ENCODE peak calls at places on chromosomes 3 and 15, in eight cellular contexts. K is ovary, M is sigmoid colon, R is endothelial cell of umbilical vein, C is K562, G is A549, Y is heart left ventricle, D is lower leg skin. F is an unnamed sample.

GRCh38 chr15:57079907-57080750 is 161.7 kb downstream of the TCF12 start:
- DNase-seq in K (no peak), M (no peak), R (no peak), C (no peak), G (no peak), Y (no peak), D (no peak), F (peak)

GRCh38 chr15:58985443-58985842 is 2.0 kb upstream of the RNF111 start:
- DNase-seq in K (peak), M (peak), R (no peak), C (no peak), G (peak), Y (no peak), D (peak), F (no peak)

GRCh38 chr3:43434431-43434830 is 148.1 kb downstream of the SNRK start:
- DNase-seq in K (no peak), M (no peak), R (peak), C (no peak), G (no peak), Y (no peak), D (no peak), F (no peak)

GRCh38 chr3:67832807-67833206 is 178.4 kb upstream of the SUCLG2 start:
- DNase-seq in K (no peak), M (no peak), R (no peak), C (no peak), G (peak), Y (no peak), D (no peak), F (no peak)

GRCh38 chr15:69612112-69612511 is 159.5 kb downstream of the RPLP1 start:
- DNase-seq in K (no peak), M (no peak), R (no peak), C (no peak), G (no peak), Y (peak), D (no peak), F (no peak)

GRCh38 chr3:30597131-30597768 is 9.2 kb upstream of the TGFBR2 start:
- DNase-seq in K (no peak), M (no peak), R (no peak), C (no peak), G (peak), Y (no peak), D (peak), F (peak)

GRCh38 chr3:39178553-39178952 is 13.8 kb downstream of the XIRP1 start:
- DNase-seq in K (no peak), M (no peak), R (peak), C (no peak), G (no peak), Y (no peak), D (no peak), F (no peak)

GRCh38 chr3:168914662-168915061 is 748.9 kb downstream of the MECOM start:
- DNase-seq in K (no peak), M (no peak), R (peak), C (no peak), G (no peak), Y (no peak), D (no peak), F (no peak)

GRCh38 chr15:78004222-78004727 is 73.2 kb downstream of the TBC1D2B start:
- DNase-seq in K (no peak), M (peak), R (no peak), C (no peak), G (no peak), Y (no peak), D (no peak), F (no peak)

GRCh38 chr3:150373234-150373633 is 34.9 kb upstream of the TSC22D2 start:
- DNase-seq in K (no peak), M (no peak), R (no peak), C (no peak), G (no peak), Y (no peak), D (no peak), F (no peak)

GRCh38 chr3:183491923-183492848 is 63.3 kb downstream of the KLHL6 start:
- DNase-seq in K (no peak), M (peak), R (no peak), C (no peak), G (no peak), Y (no peak), D (no peak), F (no peak)

GRCh38 chr3:58164199-58164879 is 46.4 kb downstream of the DNASE1L3 start:
- DNase-seq in K (peak), M (peak), R (peak), C (no peak), G (peak), Y (peak), D (no peak), F (no peak)

GRCh38 chr3:116445291-116445841 is at the start of gene LSAMP:
- DNase-seq in K (peak), M (peak), R (no peak), C (no peak), G (no peak), Y (no peak), D (no peak), F (no peak)

GRCh38 chr15:72278737-72279136 is 6.4 kb upstream of the PARP6 start:
- DNase-seq in K (no peak), M (no peak), R (no peak), C (no peak), G (no peak), Y (no peak), D (no peak), F (no peak)

GRCh38 chr15:45169608-45170480 is 17.9 kb downstream of the SHF start:
- DNase-seq in K (no peak), M (no peak), R (no peak), C (no peak), G (no peak), Y (no peak), D (no peak), F (peak)

GRCh38 chr15:100011235-100011634 is 278.0 kb upstream of the LYSMD4 start:
- DNase-seq in K (no peak), M (no peak), R (no peak), C (no peak), G (no peak), Y (no peak), D (no peak), F (no peak)

GRCh38 chr3:15974647-15975046 is 176.9 kb upstream of the ANKRD28 start:
- DNase-seq in K (no peak), M (no peak), R (no peak), C (peak), G (peak), Y (no peak), D (no peak), F (peak)

GRCh38 chr15:51750942-51751686 is at the start of gene TMOD2:
- DNase-seq in K (peak), M (peak), R (no peak), C (peak), G (peak), Y (peak), D (no peak), F (peak)

GRCh38 chr15:74630284-74631086 is 14.8 kb downstream of the CLK3 start:
- DNase-seq in K (no peak), M (no peak), R (no peak), C (no peak), G (no peak), Y (no peak), D (no peak), F (peak)

GRCh38 chr3:55801068-55801467 is 314.0 kb upstream of the WNT5A start:
- DNase-seq in K (no peak), M (no peak), R (no peak), C (no peak), G (no peak), Y (no peak), D (no peak), F (no peak)

GRCh38 chr3:134357914-134358811 is 16.1 kb downstream of the AMOTL2 start:
- DNase-seq in K (no peak), M (peak), R (peak), C (peak), G (peak), Y (no peak), D (no peak), F (peak)

GRCh38 chr15:33716025-33716424 is 252.3 kb upstream of the CHRM5 start:
- DNase-seq in K (no peak), M (no peak), R (no peak), C (no peak), G (no peak), Y (no peak), D (no peak), F (no peak)

GRCh38 chr15:98983333-98983732 is 24.3 kb downstream of the PGPEP1L start:
- DNase-seq in K (peak), M (peak), R (peak), C (peak), G (peak), Y (peak), D (peak), F (peak)

GRCh38 chr3:43378066-43378935 is 92.0 kb downstream of the SNRK start:
- DNase-seq in K (no peak), M (no peak), R (no peak), C (peak), G (peak), Y (no peak), D (no peak), F (peak)

GRCh38 chr3:39181408-39182335 is 10.7 kb downstream of the XIRP1 start:
- DNase-seq in K (no peak), M (no peak), R (no peak), C (no peak), G (no peak), Y (no peak), D (no peak), F (peak)

GRCh38 chr3:8604006-8604405 is 40.6 kb downstream of the SSUH2 start:
- DNase-seq in K (no peak), M (no peak), R (no peak), C (no peak), G (no peak), Y (no peak), D (no peak), F (no peak)

GRCh38 chr15:90872481-90873184 is 4.2 kb downstream of the FURIN start:
- DNase-seq in K (no peak), M (no peak), R (peak), C (peak), G (peak), Y (no peak), D (no peak), F (peak)

GRCh38 chr3:69194431-69195183 is 72.2 kb upstream of the LMOD3 start:
- DNase-seq in K (no peak), M (no peak), R (peak), C (no peak), G (no peak), Y (no peak), D (no peak), F (no peak)

GRCh38 chr3:4738737-4739274 is 240.4 kb upstream of the BHLHE40 start:
- DNase-seq in K (peak), M (no peak), R (no peak), C (peak), G (no peak), Y (no peak), D (no peak), F (peak)

GRCh38 chr3:63228677-63229076 is 49.4 kb upstream of the SYNPR start:
- DNase-seq in K (no peak), M (no peak), R (peak), C (peak), G (peak), Y (no peak), D (no peak), F (peak)

GRCh38 chr3:58535531-58536500 is 1.2 kb downstream of the ACOX2 start:
- DNase-seq in K (no peak), M (no peak), R (peak), C (peak), G (peak), Y (no peak), D (no peak), F (peak)

GRCh38 chr15:40150163-40150925 is 10.5 kb upstream of the BUB1B start:
- DNase-seq in K (peak), M (no peak), R (peak), C (no peak), G (peak), Y (no peak), D (no peak), F (peak)

GRCh38 chr3:114221165-114221880 is 16.1 kb downstream of the ZNF80 start:
- DNase-seq in K (no peak), M (no peak), R (no peak), C (no peak), G (no peak), Y (no peak), D (no peak), F (no peak)

GRCh38 chr3:114441386-114441785 is 147.6 kb downstream of the TIGIT start:
- DNase-seq in K (no peak), M (no peak), R (no peak), C (no peak), G (no peak), Y (no peak), D (no peak), F (no peak)

GRCh38 chr3:182567666-182568065 is 225.6 kb upstream of the ATP11B start:
- DNase-seq in K (no peak), M (no peak), R (no peak), C (no peak), G (no peak), Y (no peak), D (no peak), F (no peak)

GRCh38 chr15:101697488-101697887 is 26.8 kb downstream of the TARS3 start:
- DNase-seq in K (no peak), M (no peak), R (no peak), C (no peak), G (no peak), Y (no peak), D (no peak), F (no peak)

DNA sequence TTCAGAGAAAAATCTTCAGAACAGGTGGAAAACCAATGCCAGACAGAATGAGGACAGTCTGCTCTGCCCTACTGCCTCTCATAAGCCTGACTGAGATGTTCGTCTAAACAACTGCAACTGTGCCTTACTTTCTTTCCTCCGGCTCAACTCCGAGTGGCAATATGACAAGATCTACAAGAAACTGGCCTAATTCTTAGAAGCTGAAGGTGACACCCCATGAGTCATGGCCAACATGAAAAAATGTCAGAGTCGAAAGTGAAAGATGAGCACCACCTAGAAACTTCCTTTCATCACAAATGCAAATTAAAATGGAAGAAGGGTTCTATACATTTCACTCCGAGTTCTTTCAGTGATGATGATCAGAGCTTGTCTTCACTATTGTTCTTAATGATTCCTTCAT is 12.9 kb downstream of the PCYT1A start:
- DNase-seq in K (no peak), M (no peak), R (no peak), C (peak), G (no peak), Y (no peak), D (no peak), F (no peak)
- TF ChIP-seq POLR2A in K (no peak), M (no peak), R (no peak), C (no peak), G (no peak), Y (no peak), D (no peak), F (no peak)

DNA sequence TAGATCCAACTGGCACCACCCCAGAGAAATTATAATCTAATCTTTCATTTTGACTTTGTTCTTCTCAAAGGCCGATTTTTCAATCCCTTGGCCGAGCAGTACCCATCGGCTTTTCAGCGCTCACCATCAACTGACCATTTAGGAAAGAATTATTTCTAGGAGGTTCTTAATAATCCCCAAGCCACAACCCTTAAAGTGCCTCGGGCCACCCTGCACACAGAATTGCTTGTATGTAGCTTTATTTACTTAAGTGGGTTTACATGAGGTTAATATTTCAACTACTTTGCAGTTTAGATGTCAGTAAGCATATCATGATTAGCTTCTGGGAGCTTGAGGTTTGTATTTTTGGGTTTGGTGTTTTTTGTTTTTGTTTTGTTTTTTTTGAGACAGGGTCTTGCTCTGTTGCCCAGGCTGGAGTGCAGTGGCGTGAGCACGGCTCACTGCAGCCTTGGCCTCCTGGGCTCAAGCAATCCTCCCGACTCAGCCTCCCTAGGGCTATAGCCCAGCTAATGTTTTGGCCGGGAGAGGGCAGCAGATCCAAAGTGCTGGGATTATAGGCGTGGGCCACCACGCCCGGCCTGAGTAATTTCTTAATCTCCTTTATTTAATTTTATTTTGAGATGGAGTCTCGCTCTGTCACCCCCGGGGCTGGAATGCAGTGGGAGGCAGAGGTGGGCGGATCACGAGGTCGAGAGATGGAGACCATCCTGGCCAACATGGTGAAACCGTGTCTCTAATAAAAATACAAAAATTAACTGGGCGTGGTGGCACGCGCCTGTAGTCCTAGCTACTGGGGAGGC is 801 bp upstream of the CDAN1 start:
- DNase-seq in K (no peak), M (peak), R (no peak), C (no peak), G (peak), Y (no peak), D (no peak), F (no peak)
- TF ChIP-seq POLR2A in K (no peak), M (no peak), R (no peak), C (no peak), G (no peak), Y (no peak), D (no peak), F (no peak)

DNA sequence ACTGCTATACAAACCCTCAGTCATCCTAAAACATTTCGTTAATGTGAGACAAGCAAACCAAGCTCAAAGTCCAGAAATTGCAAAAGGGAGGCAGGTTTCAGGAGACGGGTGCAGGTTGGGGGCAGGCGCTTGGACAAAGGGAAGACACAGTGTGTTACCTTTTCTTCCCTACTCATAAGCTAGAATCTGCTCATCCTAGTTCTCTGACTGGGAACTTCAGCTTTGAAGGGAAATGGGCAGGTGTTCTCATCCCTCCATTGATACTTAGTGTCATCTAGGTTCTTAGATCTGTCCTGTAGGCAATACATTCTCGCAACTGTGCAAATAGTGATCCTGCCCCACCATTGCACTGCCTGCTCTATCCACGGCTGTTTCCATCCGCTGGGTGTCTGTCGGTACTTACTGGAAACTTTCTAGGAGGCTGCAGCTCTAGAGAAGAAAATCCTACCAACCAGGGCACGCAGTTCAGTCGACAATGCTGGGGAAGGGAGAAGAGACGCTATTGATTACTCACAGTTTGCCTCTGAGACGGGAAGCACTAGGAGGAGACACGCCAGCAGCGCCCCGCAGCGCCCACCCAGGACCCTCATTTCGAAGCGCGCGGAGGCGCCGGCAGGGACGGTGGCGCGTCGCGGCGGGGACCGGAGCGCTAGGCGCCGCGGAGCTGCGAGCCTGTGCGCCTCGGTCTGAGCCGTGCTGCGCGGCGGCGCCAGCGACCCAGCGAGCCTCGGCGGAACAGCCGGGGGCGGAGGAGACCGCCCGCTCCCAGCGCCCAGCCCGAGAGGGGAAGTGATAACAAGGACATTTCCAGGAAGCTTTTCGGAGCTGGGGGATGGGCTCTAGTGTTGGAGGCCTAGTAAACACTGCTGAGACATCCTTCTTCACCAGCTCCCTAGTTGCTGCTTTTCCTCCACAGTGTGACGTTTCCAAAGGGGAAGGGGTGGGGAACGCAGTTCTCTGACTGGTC is at the start of gene PROS1:
- DNase-seq in K (peak), M (peak), R (peak), C (peak), G (peak), Y (peak), D (peak), F (peak)
- TF ChIP-seq POLR2A in K (peak), M (no peak), R (peak), C (peak), G (peak), Y (no peak), D (no peak), F (no peak)

GRCh38 chr15:88620995-88621772 is at the start of gene AEN:
- DNase-seq in K (peak), M (peak), R (peak), C (peak), G (peak), Y (peak), D (peak), F (peak)

GRCh38 chr15:88621789-88622604 is 857 bp downstream of the AEN start:
- DNase-seq in K (no peak), M (peak), R (peak), C (peak), G (peak), Y (no peak), D (no peak), F (peak)

GRCh38 chr15:88623061-88623460 is 1.9 kb downstream of the AEN start:
- DNase-seq in K (no peak), M (peak), R (peak), C (no peak), G (peak), Y (no peak), D (no peak), F (peak)

GRCh38 chr15:88623632-88624031 is 2.5 kb downstream of the AEN start:
- DNase-seq in K (no peak), M (peak), R (no peak), C (no peak), G (no peak), Y (no peak), D (no peak), F (no peak)

GRCh38 chr15:88622605-88622975 is 1.4 kb downstream of the AEN start:
- DNase-seq in K (no peak), M (peak), R (no peak), C (no peak), G (no peak), Y (no peak), D (no peak), F (no peak)
- TF ChIP-seq POLR2A in K (no peak), M (no peak), R (no peak), C (no peak), G (no peak), Y (no peak), D (no peak), F (no peak)

GRCh38 chr15:60391722-60392340 is 6.0 kb downstream of the ANXA2 start:
- DNase-seq in K (no peak), M (no peak), R (no peak), C (no peak), G (no peak), Y (no peak), D (no peak), F (no peak)
- TF ChIP-seq POLR2A in K (no peak), M (no peak), R (peak), C (no peak), G (no peak), Y (no peak), D (no peak), F (no peak)

F was measured in NB4.